ENCODE peak calls at places on chromosomes 1 and 21, in five cellular contexts. N is right lobe of liver, C is IMR-90, G is esophagus muscularis mucosa, B is GM06990. D is an unnamed sample.
A peak's percentile ranks its signal among the peaks of the same experiment; 100 is the strongest.

GRCh38 chr1:247332901-247333361 is 1.3 kb upstream of the ZNF496 start:
- DNase-seq in N (peak; percentile 38), G (no peak), B (no peak), C (peak; percentile 30), D (no peak)

GRCh38 chr1:229537894-229538293 is 20.6 kb downstream of the ABCB10 start:
- DNase-seq in G (no peak), N (no peak), C (no peak), B (no peak), D (no peak)

GRCh38 chr1:213053455-213053854 is 2.4 kb downstream of the RPS6KC1 start:
- DNase-seq in G (no peak), C (no peak), N (no peak), B (no peak), D (no peak)

GRCh38 chr1:15951341-15952153 is 24.4 kb downstream of the ZBTB17 start:
- DNase-seq in G (no peak), N (no peak), C (no peak), B (no peak), D (no peak)

GRCh38 chr1:240906477-240906876 is 294.5 kb upstream of the GREM2 start:
- DNase-seq in G (no peak), C (no peak), N (no peak), B (no peak), D (no peak)

GRCh38 chr1:109617291-109617801 is 2.1 kb downstream of the GNAT2 start:
- DNase-seq in B (no peak), G (peak; percentile 88), N (no peak), C (peak; percentile 97), D (no peak)

GRCh38 chr1:30690115-30690645 is 33.2 kb downstream of the MATN1 start:
- DNase-seq in B (no peak), N (no peak), C (no peak), G (no peak), D (peak; percentile 35)

GRCh38 chr1:8516793-8517556 is 199.1 kb downstream of the SLC45A1 start:
- DNase-seq in C (peak; percentile 44), G (no peak), N (no peak), B (no peak), D (no peak)

GRCh38 chr1:114718661-114719423 is 2.3 kb upstream of the NRAS start:
- DNase-seq in G (no peak), B (no peak), N (no peak), C (peak; percentile 78), D (no peak)

GRCh38 chr21:45522381-45522780 is 19.9 kb downstream of the SLC19A1 start:
- DNase-seq in B (no peak), N (no peak), C (no peak), G (no peak), D (peak; percentile 5)

GRCh38 chr1:197924516-197925123 is 7.4 kb downstream of the LHX9 start:
- DNase-seq in C (peak; percentile 61), N (no peak), B (no peak), G (no peak), D (no peak)

GRCh38 chr1:204335533-204335932 is 24.2 kb downstream of the PLEKHA6 start:
- DNase-seq in G (no peak), N (no peak), C (no peak), B (no peak), D (no peak)

GRCh38 chr1:75615664-75616435 is 4.9 kb upstream of the SLC44A5 start:
- DNase-seq in N (peak; percentile 43), G (no peak), B (peak; percentile 24), C (peak; percentile 21), D (peak; percentile 67)

GRCh38 chr1:202234331-202235002 is 40.9 kb downstream of the LGR6 start:
- DNase-seq in B (no peak), C (peak; percentile 37), G (no peak), N (no peak), D (no peak)

GRCh38 chr1:62336638-62337534 is 17.7 kb upstream of the KANK4 start:
- DNase-seq in C (no peak), G (no peak), N (no peak), B (no peak), D (no peak)

GRCh38 chr1:43366179-43366578 is 1.6 kb downstream of the ELOVL1 start:
- DNase-seq in B (no peak), G (no peak), C (no peak), N (peak; percentile 45), D (peak; percentile 86)
- H3K4me3 ChIP-seq in B (peak overlapping the region; percentile 98), G (peak overlapping the region; percentile 91), C (no peak overlapping the region), N (no peak overlapping the region), D (peak overlapping the region; percentile 83)

DNA sequence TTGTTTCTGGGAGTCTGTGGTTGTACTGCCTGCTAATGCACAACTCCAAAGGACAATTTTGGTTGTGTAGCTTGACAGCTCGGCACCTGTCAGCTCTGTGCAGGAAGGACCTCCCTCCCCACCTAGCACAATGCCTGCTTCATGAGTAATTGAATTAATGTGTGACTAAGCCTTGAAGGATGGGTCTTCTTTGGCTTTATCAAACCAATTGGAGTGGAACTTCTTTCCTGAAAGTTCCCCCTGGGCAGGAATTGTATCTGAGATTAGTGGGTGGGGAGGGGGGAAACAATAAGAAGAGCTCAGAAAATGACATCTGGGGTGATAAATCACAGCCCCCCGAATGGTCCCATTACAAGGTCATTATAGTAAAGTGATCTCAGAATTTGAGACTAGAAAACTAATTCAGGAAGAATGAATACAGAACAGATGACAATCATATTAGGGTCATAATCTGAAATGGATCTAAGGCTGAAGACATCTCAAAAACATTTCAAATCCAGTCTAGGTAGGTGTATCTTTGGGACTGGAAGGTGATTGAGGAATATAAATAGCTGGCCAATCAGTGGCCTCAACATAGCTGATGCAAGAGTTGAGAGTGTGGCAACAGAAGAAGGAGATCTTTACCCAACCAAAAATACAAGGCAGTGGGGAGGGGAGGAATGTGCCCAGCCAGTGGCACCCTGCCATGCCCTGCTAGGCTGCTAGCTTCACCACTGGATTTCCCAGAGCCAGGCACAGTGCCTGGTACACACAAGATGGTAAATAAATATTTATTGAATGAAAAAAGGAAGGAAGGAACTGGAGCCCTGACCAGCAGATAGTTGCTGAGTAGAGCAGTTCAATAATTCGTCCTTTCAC is 10.1 kb upstream of the SESN2 start:
- DNase-seq in G (no peak), N (peak; percentile 88), C (peak; percentile 70), B (peak; percentile 39), D (peak; percentile 90)
- H3K4me3 ChIP-seq in G (peak overlapping the region; percentile 29), N (peak overlapping the region; percentile 18), C (no peak overlapping the region), B (no peak overlapping the region), D (no peak overlapping the region)

DNA sequence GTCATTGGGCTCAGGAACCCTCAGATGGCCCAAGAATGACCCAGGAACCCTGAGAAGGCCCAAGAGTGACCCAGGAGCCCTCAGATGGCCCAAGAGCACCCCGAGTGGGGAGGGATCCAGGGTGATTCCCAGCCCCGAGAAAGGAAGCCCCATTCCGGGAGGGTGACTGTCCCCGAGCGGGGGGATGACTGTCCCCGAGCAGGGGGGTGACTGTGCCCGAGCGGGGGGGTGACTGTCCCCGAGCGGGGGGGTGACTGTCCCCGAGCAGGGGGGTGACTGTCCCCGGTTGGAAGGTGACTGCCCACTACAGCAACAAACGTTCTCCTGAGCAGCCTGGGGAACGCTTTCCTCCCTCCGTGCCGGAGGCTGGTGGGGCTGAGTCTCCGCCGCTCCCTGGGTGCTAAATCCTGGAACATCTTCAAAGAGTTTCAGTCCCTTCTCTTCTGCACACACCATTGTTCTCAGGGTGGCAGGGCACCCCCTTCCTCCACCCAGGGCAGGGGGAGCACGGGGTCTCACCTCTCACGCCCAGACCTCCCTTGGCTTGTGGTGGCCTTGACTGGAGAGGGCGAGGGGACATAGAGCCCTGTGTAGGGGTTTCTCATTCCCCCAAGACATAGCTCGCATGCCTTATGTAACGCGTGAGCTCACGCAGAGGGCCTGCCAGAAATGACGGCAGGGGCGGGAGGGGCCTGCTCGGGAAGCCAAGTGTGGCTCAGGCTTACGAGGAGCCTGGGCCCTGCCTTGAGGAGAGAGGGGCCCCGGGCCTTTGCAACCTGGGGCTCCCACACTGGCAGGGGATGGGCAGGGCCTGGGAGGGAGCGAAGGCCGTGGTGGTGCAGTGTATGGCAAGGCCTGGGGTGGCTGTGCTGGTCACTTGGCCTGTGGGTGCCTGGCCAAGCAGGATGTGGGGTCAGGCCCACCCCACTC is 14.3 kb upstream of the SKI start:
- DNase-seq in C (peak; percentile 86), G (no peak), B (no peak), N (peak; percentile 33), D (peak; percentile 88)
- H3K4me3 ChIP-seq in C (no peak overlapping the region), G (peak overlapping the region; percentile 48), B (no peak overlapping the region), N (no peak overlapping the region), D (peak overlapping the region; percentile 30)

DNA sequence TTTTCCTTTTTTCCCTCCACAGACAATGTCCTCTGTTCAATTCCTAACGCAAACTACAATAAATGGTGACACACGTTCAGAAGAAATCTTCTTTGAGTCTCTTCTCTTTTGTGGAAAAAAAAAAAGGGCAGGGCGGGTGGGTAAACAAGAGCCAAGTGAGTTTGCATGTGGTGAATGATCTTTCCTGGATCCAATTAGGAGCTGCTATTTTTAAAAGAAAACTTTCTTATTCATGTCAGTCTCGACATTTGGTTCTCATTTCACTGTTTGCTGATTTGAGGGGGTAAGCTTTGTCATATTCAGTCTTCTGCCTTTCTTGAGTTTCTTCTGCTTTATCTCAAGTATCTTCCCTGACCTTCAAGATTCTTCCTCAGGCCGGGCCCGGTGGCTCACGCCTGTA is 29.2 kb upstream of the KIF1B start:
- DNase-seq in C (no peak), B (no peak), N (no peak), G (no peak), D (no peak)
- H3K4me3 ChIP-seq in C (no peak overlapping the region), B (no peak overlapping the region), N (no peak overlapping the region), G (no peak overlapping the region), D (no peak overlapping the region)

D was measured in upper lobe of right lung.